ENCODE peak calls at places on chromosomes 7 and 10, in five cellular contexts. C is colonic mucosa, P is HL-60, S is HCT116, Y is left ventricle myocardium inferior. O is an unnamed sample.
A peak's percentile ranks its signal among the peaks of the same experiment; 100 is the strongest.

GRCh38 chr10:6912021-6912420 is 331.9 kb upstream of the PRKCQ start:
- DNase-seq in C (no peak), P (no peak), S (no peak), Y (no peak), O (no peak)

GRCh38 chr7:135745702-135746312 is 2.8 kb downstream of the FAM180A start:
- DNase-seq in C (peak; percentile 48), P (no peak), S (peak; percentile 93), Y (peak; percentile 31), O (no peak)

GRCh38 chr10:75105576-75106197 is 5.8 kb upstream of the SAMD8 start:
- DNase-seq in C (no peak), P (no peak), S (no peak), Y (no peak), O (no peak)

GRCh38 chr10:77770868-77771175 is 133.2 kb upstream of the KCNMA1 start:
- DNase-seq in C (no peak), P (no peak), S (no peak), Y (no peak), O (no peak)

GRCh38 chr10:127889605-127890195 is 3.0 kb downstream of the CLRN3 start:
- DNase-seq in C (peak; percentile 34), P (no peak), S (no peak), Y (no peak), O (no peak)

GRCh38 chr7:11077816-11078215 is 104.1 kb downstream of the PHF14 start:
- DNase-seq in C (no peak), P (no peak), S (no peak), Y (no peak), O (no peak)

GRCh38 chr10:103736763-103737162 is 118.6 kb downstream of the SH3PXD2A start:
- DNase-seq in C (no peak), P (no peak), S (peak; percentile 77), Y (no peak), O (peak; percentile 28)

GRCh38 chr10:126459878-126460481 is 71.7 kb upstream of the ADAM12 start:
- DNase-seq in C (no peak), P (no peak), S (peak; percentile 72), Y (no peak), O (no peak)

GRCh38 chr7:105352018-105352612 is 36.6 kb downstream of the SRPK2 start:
- DNase-seq in C (peak; percentile 65), P (peak; percentile 97), S (no peak), Y (peak; percentile 80), O (peak; percentile 81)

GRCh38 chr10:51892965-51893658 is 193.7 kb upstream of the CSTF2T start:
- DNase-seq in C (no peak), P (no peak), S (peak; percentile 40), Y (no peak), O (no peak)

GRCh38 chr10:91552706-91553105 is 80.2 kb downstream of the PPP1R3C start:
- DNase-seq in C (no peak), P (no peak), S (peak; percentile 2), Y (peak; percentile 29), O (peak; percentile 50)

GRCh38 chr10:91557540-91558231 is 75.2 kb downstream of the PPP1R3C start:
- DNase-seq in C (no peak), P (no peak), S (no peak), Y (no peak), O (no peak)

GRCh38 chr10:91558473-91558872 is 74.4 kb downstream of the PPP1R3C start:
- DNase-seq in C (no peak), P (no peak), S (no peak), Y (no peak), O (no peak)

GRCh38 chr10:91556691-91557529 is 76.0 kb downstream of the PPP1R3C start:
- DNase-seq in C (peak; percentile 37), P (no peak), S (no peak), Y (no peak), O (no peak)

GRCh38 chr10:91555455-91555854 is 77.4 kb downstream of the PPP1R3C start:
- DNase-seq in C (no peak), P (no peak), S (no peak), Y (no peak), O (no peak)
- H3K27ac ChIP-seq in C (no peak overlapping the region), P (no peak overlapping the region), S (no peak overlapping the region), Y (no peak overlapping the region), O (no peak overlapping the region)

GRCh38 chr7:80941206-80941758 is 22.4 kb upstream of the SEMA3C start:
- DNase-seq in C (no peak), P (no peak), S (no peak), Y (no peak), O (no peak)

GRCh38 chr7:80940539-80941205 is 21.8 kb upstream of the SEMA3C start:
- DNase-seq in C (no peak), P (no peak), S (no peak), Y (no peak), O (no peak)

GRCh38 chr7:80942261-80943041 is 23.6 kb upstream of the SEMA3C start:
- DNase-seq in C (peak; percentile 32), P (no peak), S (peak; percentile 79), Y (peak; percentile 37), O (no peak)

GRCh38 chr7:80943342-80943741 is 24.5 kb upstream of the SEMA3C start:
- DNase-seq in C (no peak), P (no peak), S (no peak), Y (no peak), O (no peak)
- H3K27ac ChIP-seq in C (no peak overlapping the region), P (no peak overlapping the region), S (no peak overlapping the region), Y (no peak overlapping the region), O (no peak overlapping the region)

GRCh38 chr10:88933584-88933983 is 19.0 kb downstream of the ACTA2 start:
- DNase-seq in C (no peak), P (no peak), S (no peak), Y (no peak), O (no peak)
- H3K27ac ChIP-seq in C (no peak overlapping the region), P (no peak overlapping the region), S (no peak overlapping the region), Y (no peak overlapping the region), O (no peak overlapping the region)

GRCh38 chr10:37101261-37101660 is 24.1 kb upstream of the ANKRD30A start:
- DNase-seq in C (no peak), P (no peak), S (no peak), Y (no peak), O (no peak)
- H3K27ac ChIP-seq in C (no peak overlapping the region), P (no peak overlapping the region), S (no peak overlapping the region), Y (no peak overlapping the region), O (no peak overlapping the region)

O was measured in testis.